ENCODE peak calls at places on chromosomes 5 and 9, in ten cellular contexts. Y, X, E, T, J, M, W, L, U and V are unnamed samples. For H3K4me1 and H3K9me3, the result is how much of the 10 kb centered on the place peaks cover.

GRCh38 chr9:1200847-1201251 is 150.7 kb downstream of the DMRT2 start:
- DNase-seq in Y (no peak), X (no peak), E (no peak), T (no peak), J (no peak), M (no peak), W (no peak), L (no peak), U (no peak), V (no peak)

GRCh38 chr9:137705443-137705863 is 86.6 kb downstream of the EHMT1 start:
- DNase-seq in Y (peak), X (peak), E (no peak), T (no peak), J (no peak), M (no peak), W (no peak), L (no peak), U (peak), V (no peak)

GRCh38 chr9:37503736-37504135 is 18.0 kb downstream of the POLR1E start:
- DNase-seq in Y (peak), X (no peak), E (peak), T (no peak), J (no peak), M (no peak), W (no peak), L (no peak), U (peak), V (no peak)

GRCh38 chr9:126777733-126778132 is 27.1 kb upstream of the ZBTB43 start:
- DNase-seq in Y (no peak), X (no peak), E (no peak), T (peak), J (no peak), M (no peak), W (peak), L (no peak), U (no peak), V (no peak)

GRCh38 chr9:34628656-34629491 is at the start of gene ARID3C:
- DNase-seq in Y (peak), X (peak), E (no peak), T (peak), J (peak), M (peak), W (no peak), L (no peak), U (no peak), V (no peak)

GRCh38 chr9:119701651-119702050 is 332.4 kb upstream of the BRINP1 start:
- DNase-seq in Y (no peak), X (no peak), E (no peak), T (no peak), J (no peak), M (no peak), W (no peak), L (no peak), U (no peak), V (no peak)

GRCh38 chr5:108543486-108543885 is 161.6 kb upstream of the FBXL17 start:
- DNase-seq in Y (no peak), X (no peak), E (no peak), T (no peak), J (no peak), M (no peak), W (no peak), L (no peak), U (no peak), V (no peak)

GRCh38 chr5:175895701-175896102 is 24.3 kb downstream of the CPLX2 start:
- DNase-seq in Y (no peak), X (no peak), E (no peak), T (peak), J (no peak), M (peak), W (no peak), L (no peak), U (peak), V (peak)

GRCh38 chr9:93301911-93302525 is 118.1 kb downstream of the WNK2 start:
- DNase-seq in Y (peak), X (no peak), E (no peak), T (no peak), J (no peak), M (no peak), W (peak), L (no peak), U (no peak), V (peak)

GRCh38 chr5:55172051-55172899 is 702 bp downstream of the CDC20B start:
- DNase-seq in Y (peak), X (no peak), E (peak), T (peak), J (peak), M (peak), W (peak), L (peak), U (peak), V (no peak)

GRCh38 chr9:136679431-136679941 is 7.8 kb downstream of the AGPAT2 start:
- DNase-seq in Y (no peak), X (no peak), E (no peak), T (no peak), J (no peak), M (no peak), W (no peak), L (no peak), U (no peak), V (no peak)

GRCh38 chr5:87770601-87771121 is 357.9 kb upstream of the CCNH start:
- DNase-seq in Y (no peak), X (peak), E (no peak), T (no peak), J (no peak), M (no peak), W (no peak), L (no peak), U (no peak), V (no peak)

GRCh38 chr9:133572821-133573361 is 36.3 kb downstream of the FAM163B start:
- DNase-seq in Y (peak), X (no peak), E (no peak), T (no peak), J (no peak), M (no peak), W (no peak), L (no peak), U (no peak), V (no peak)

GRCh38 chr9:79023134-79023577 is 548.6 kb upstream of the TLE4 start:
- DNase-seq in Y (no peak), X (no peak), E (peak), T (peak), J (peak), M (no peak), W (no peak), L (peak), U (no peak), V (no peak)

GRCh38 chr9:36030871-36031270 is 5.8 kb upstream of the RECK start:
- DNase-seq in Y (no peak), X (no peak), E (no peak), T (no peak), J (peak), M (no peak), W (no peak), L (no peak), U (no peak), V (no peak)
- H3K4me1 ChIP-seq in Y (under half), X (under half), E (under half), T (under half), J (under half), M (under half), W (under half), L (under half), U (under half), V (under half)

GRCh38 chr5:80960531-80961375 is 590 bp downstream of the RASGRF2 start:
- DNase-seq in Y (peak), X (peak), E (peak), T (peak), J (peak), M (no peak), W (peak), L (peak), U (peak), V (peak)
- H3K4me3 ChIP-seq in Y (peak), X (peak), E (peak), T (no peak), J (peak), M (no peak), W (peak), L (peak), U (peak), V (peak)

GRCh38 chr5:13249854-13250253 is 694.6 kb downstream of the DNAH5 start:
- DNase-seq in Y (no peak), X (no peak), E (no peak), T (peak), J (no peak), M (no peak), W (no peak), L (no peak), U (no peak), V (no peak)

GRCh38 chr5:13250450-13251291 is 693.8 kb downstream of the DNAH5 start:
- DNase-seq in Y (no peak), X (no peak), E (peak), T (no peak), J (peak), M (no peak), W (no peak), L (peak), U (no peak), V (no peak)

GRCh38 chr5:13248236-13248635 is 696.3 kb downstream of the DNAH5 start:
- DNase-seq in Y (no peak), X (no peak), E (no peak), T (peak), J (no peak), M (no peak), W (no peak), L (no peak), U (no peak), V (no peak)

GRCh38 chr5:13252701-13253100 is 691.8 kb downstream of the DNAH5 start:
- DNase-seq in Y (no peak), X (no peak), E (no peak), T (no peak), J (no peak), M (no peak), W (no peak), L (no peak), U (no peak), V (no peak)

GRCh38 chr5:13251623-13252367 is 692.7 kb downstream of the DNAH5 start:
- DNase-seq in Y (no peak), X (no peak), E (no peak), T (peak), J (no peak), M (no peak), W (no peak), L (no peak), U (no peak), V (no peak)
- H3K9me3 ChIP-seq in Y (under half), X (under half), E (under half), T (under half), J (under half), M (under half), W (under half), L (under half), U (under half), V (under half)

GRCh38 chr5:150604010-150604409 is 36.5 kb upstream of the SYNPO start:
- DNase-seq in Y (no peak), X (no peak), E (no peak), T (no peak), J (no peak), M (no peak), W (no peak), L (no peak), U (no peak), V (no peak)

GRCh38 chr5:150603491-150603890 is 37.0 kb upstream of the SYNPO start:
- DNase-seq in Y (no peak), X (no peak), E (no peak), T (no peak), J (no peak), M (no peak), W (no peak), L (no peak), U (no peak), V (no peak)

GRCh38 chr5:150605546-150605945 is 34.9 kb upstream of the SYNPO start:
- DNase-seq in Y (no peak), X (no peak), E (no peak), T (no peak), J (no peak), M (no peak), W (peak), L (peak), U (peak), V (no peak)

GRCh38 chr5:150606476-150606875 is 34.0 kb upstream of the SYNPO start:
- DNase-seq in Y (no peak), X (no peak), E (no peak), T (no peak), J (no peak), M (no peak), W (no peak), L (no peak), U (peak), V (no peak)

DNA sequence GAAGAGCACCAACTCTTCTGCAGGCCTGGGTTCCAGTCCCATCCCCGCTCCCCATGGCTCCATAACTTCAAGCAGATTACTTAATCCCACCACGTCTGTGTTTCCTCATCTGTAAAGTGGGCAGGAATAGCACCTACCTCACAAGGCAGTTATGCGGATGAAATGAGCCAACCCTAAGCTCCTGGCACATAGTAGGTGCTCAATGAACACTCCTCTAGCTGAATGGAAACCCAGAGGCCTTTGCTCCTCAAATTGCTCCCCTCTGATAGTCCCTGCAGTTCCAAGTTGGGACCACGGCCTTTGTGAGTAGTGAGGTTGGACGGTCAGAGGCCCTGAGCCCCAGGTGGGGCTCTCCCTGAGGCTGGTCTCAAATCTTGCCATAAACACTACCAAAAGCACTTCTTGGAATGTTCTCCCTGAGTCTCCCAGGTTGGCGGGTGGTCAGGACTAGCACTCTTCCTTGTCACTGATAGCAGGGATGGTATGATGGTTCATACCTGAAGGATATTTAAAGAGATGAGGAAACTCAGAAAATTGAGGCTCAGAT is 35.5 kb upstream of the SYNPO start:
- DNase-seq in Y (no peak), X (no peak), E (no peak), T (no peak), J (no peak), M (no peak), W (no peak), L (no peak), U (no peak), V (no peak)
- H3K4me1 ChIP-seq in Y (under half), X (under half), E (under half), T (under half), J (under half), M (under half), W (under half), L (under half), U (under half), V (under half)

GRCh38 chr5:172450861-172451695 is 3.2 kb downstream of the SH3PXD2B start:
- DNase-seq in Y (peak), X (peak), E (no peak), T (no peak), J (peak), M (peak), W (no peak), L (peak), U (no peak), V (no peak)

GRCh38 chr5:172450453-172450852 is 3.9 kb downstream of the SH3PXD2B start:
- DNase-seq in Y (no peak), X (no peak), E (no peak), T (no peak), J (no peak), M (no peak), W (no peak), L (no peak), U (no peak), V (no peak)

GRCh38 chr5:172452398-172453205 is 1.7 kb downstream of the SH3PXD2B start:
- DNase-seq in Y (peak), X (no peak), E (peak), T (peak), J (peak), M (no peak), W (no peak), L (peak), U (no peak), V (peak)

GRCh38 chr5:172453206-172453985 is 929 bp downstream of the SH3PXD2B start:
- DNase-seq in Y (peak), X (no peak), E (peak), T (peak), J (peak), M (no peak), W (peak), L (peak), U (no peak), V (no peak)

GRCh38 chr5:172451771-172452197 is 2.5 kb downstream of the SH3PXD2B start:
- DNase-seq in Y (peak), X (no peak), E (peak), T (peak), J (peak), M (no peak), W (no peak), L (peak), U (no peak), V (no peak)
- H3K4me3 ChIP-seq in Y (peak), X (peak), E (no peak), T (no peak), J (peak), M (no peak), W (no peak), L (no peak), U (no peak), V (no peak)

GRCh38 chr9:122444366-122444765 is 33.4 kb downstream of the OR1J1 start:
- DNase-seq in Y (no peak), X (no peak), E (peak), T (no peak), J (peak), M (no peak), W (no peak), L (no peak), U (no peak), V (no peak)
- H3K9me3 ChIP-seq in Y (under half), X (under half), E (under half), T (under half), J (under half), M (under half), W (under half), L (under half), U (under half), V (under half)

DNA sequence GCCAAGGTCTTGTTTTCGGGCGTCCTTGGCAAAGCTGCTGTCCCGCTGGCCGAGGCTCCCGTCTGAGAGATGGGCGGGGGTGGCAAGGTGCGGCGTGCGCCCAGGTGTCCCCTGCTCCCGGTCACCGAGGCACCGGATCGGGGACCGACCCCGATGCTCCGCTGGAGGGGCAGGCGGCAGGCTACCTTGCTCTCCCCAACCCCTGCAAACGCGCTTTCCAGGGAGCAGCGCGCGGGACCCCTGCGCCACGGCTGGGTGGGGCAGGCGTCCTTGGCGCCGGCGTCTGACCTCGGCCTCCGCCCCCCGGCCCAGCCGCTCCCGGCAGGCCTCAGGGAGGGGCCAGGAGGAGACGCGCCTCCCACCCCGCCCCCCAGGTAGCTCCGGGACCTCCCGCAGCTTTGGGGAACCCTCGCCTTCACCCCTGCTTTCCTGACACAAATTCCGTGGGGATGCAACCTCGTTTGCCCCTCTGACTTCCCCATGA is 551 bp downstream of the N4BP3 start:
- DNase-seq in Y (no peak), X (peak), E (no peak), T (no peak), J (no peak), M (peak), W (no peak), L (no peak), U (no peak), V (no peak)
- H3K4me1 ChIP-seq in Y (under half), X (under half), E (under half), T (under half), J (under half), M (under half), W (under half), L (under half), U (half or more), V (under half)

DNA sequence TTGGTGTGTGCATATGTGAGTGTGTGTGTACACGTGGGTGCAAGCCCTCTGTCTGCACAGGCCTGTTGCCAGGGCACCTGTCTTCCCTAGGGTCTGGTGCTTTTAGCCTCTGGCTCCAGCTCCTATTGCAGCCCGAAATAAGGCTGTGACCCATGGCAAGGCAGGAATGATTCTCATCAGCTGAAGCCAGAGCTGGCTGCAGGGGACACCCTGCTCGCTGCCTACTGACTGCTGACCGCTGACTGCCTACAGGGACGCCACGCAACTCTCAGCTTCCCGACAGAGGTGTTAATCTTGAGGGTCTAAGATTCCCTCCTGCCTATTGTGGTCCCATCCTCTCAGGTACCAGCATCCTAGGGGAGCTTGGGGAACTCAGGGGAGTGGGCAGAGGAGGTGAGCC is at the start of gene MYOZ3:
- DNase-seq in Y (no peak), X (no peak), E (no peak), T (no peak), J (no peak), M (no peak), W (no peak), L (no peak), U (no peak), V (no peak)
- H3K4me3 ChIP-seq in Y (no peak), X (no peak), E (no peak), T (no peak), J (no peak), M (no peak), W (no peak), L (no peak), U (no peak), V (no peak)